ENCODE peak calls at places on chromosome 18, in four cellular contexts. J is substantia nigra, Y is spleen, R is uterus. G is an unnamed sample.

GRCh38 chr18:78540636-78541400 is 438.8 kb upstream of the SALL3 start:
- DNase-seq in Y (no peak), J (no peak), R (no peak), G (no peak)

GRCh38 chr18:63157293-63158011 is 162.1 kb downstream of the BCL2 start:
- DNase-seq in J (no peak), Y (no peak), R (no peak), G (no peak)

GRCh38 chr18:47574966-47575365 is 323.5 kb upstream of the SKOR2 start:
- DNase-seq in J (no peak), Y (no peak), R (no peak), G (no peak)

GRCh38 chr18:45677408-45677807 is 46.6 kb upstream of the SLC14A1 start:
- DNase-seq in Y (no peak), R (no peak), J (no peak), G (no peak)

GRCh38 chr18:35938562-35938961 is 33.9 kb upstream of the RMP24 start:
- DNase-seq in R (no peak), J (no peak), Y (no peak), G (no peak)

GRCh38 chr18:70431203-70431624 is 142.4 kb downstream of the SOCS6 start:
- DNase-seq in Y (no peak), R (no peak), J (no peak), G (no peak)

GRCh38 chr18:58580078-58580477 is 48.8 kb downstream of the ALPK2 start:
- DNase-seq in J (no peak), Y (no peak), R (no peak), G (no peak)

GRCh38 chr18:37274988-37275590 is 290.5 kb downstream of the CELF4 start:
- DNase-seq in Y (no peak), R (no peak), J (no peak), G (no peak)

GRCh38 chr18:28808373-28808772 is 631.4 kb upstream of the CDH2 start:
- DNase-seq in R (no peak), J (no peak), Y (no peak), G (no peak)

GRCh38 chr18:54392621-54393023 is 34.9 kb downstream of the C18orf54 start:
- DNase-seq in J (no peak), R (no peak), Y (no peak), G (peak; percentile 14)

GRCh38 chr18:21433436-21433835 is 167.1 kb downstream of the ESCO1 start:
- DNase-seq in R (no peak), J (no peak), Y (no peak), G (peak; percentile 76)

GRCh38 chr18:3319399-3319798 is 57.5 kb downstream of the MYL12B start:
- DNase-seq in J (no peak), Y (no peak), R (no peak), G (no peak)

DNA sequence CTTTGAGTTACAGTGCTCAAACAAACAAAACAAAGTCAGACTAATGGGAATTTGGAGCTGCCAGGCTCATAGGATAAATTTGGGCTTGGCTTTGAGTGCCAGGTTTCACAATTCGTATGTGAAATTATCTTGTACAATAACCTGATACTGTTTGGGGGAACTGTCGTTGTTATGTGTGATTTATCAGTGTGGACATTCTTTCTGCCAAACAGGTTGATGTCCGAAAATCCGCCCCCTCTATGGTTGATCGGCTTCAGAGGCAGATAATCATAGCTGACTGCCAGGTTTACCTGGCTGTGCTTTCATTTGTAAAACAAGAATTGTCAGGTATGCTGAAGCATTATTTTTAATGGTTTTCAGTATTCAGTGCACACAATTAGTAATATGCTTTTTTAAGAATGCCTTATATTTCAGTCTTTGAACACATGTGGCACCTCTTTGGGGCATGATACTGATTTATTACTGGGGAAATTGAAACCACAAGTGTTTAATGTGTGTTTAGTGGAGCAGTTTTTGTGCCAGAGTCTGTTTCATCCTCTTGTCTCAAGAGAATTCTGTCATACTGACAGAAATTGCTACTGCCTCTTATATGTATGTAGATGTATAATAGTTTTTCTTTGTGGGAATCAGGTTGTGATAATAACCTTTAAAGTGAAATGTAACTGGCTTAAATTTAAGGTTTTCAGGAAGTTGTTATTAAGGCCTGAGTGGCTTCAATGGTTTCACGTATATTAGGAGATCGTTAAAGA is 54.6 kb downstream of the TTC39C start:
- DNase-seq in R (no peak), Y (no peak), J (no peak), G (no peak)
- H3K27ac ChIP-seq in R (no peak overlapping the region), Y (no peak overlapping the region), J (no peak overlapping the region), G (no peak overlapping the region)

GRCh38 chr18:11119550-11119949 is 29.8 kb downstream of the PIEZO2 start:
- DNase-seq in Y (no peak), J (no peak), R (no peak), G (no peak)
- H3K27ac ChIP-seq in Y (no peak overlapping the region), J (peak overlapping the region; percentile 67), R (no peak overlapping the region), G (no peak overlapping the region)

DNA sequence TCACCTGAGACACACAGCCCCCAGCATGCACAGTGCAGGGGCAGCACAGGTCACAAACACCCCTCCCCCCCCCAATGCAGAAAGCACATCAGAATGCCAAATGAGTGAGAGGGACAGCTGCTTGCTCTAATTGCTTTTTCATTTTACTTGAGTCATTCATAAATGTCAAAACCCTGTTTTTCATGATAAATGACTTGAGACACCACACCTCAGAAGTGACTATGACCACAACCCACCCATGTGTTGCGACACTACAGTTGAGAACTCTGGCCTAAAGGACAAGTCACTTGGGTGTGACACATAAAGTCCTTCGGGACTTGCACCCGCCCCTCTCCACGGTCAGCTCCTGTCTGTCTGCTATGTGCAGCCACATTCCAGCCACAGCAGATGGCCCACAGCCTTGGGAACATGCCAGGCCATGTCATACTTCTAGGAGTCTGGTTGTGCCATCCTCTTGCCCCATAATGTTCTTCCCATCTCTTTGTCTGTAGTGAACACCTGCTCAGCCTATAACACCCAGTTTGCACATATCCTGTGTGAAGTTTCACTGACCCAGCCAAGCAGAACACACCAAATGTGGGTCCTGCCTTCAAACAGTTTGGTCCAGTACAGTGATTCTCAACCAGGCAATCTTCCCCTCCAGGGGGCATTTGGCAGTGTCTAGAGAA is 30.2 kb upstream of the RIOK3 start:
- DNase-seq in Y (peak; percentile 83), R (no peak), J (no peak), G (peak; percentile 77)
- H3K27ac ChIP-seq in Y (no peak overlapping the region), R (no peak overlapping the region), J (no peak overlapping the region), G (peak overlapping the region; percentile 58)

DNA sequence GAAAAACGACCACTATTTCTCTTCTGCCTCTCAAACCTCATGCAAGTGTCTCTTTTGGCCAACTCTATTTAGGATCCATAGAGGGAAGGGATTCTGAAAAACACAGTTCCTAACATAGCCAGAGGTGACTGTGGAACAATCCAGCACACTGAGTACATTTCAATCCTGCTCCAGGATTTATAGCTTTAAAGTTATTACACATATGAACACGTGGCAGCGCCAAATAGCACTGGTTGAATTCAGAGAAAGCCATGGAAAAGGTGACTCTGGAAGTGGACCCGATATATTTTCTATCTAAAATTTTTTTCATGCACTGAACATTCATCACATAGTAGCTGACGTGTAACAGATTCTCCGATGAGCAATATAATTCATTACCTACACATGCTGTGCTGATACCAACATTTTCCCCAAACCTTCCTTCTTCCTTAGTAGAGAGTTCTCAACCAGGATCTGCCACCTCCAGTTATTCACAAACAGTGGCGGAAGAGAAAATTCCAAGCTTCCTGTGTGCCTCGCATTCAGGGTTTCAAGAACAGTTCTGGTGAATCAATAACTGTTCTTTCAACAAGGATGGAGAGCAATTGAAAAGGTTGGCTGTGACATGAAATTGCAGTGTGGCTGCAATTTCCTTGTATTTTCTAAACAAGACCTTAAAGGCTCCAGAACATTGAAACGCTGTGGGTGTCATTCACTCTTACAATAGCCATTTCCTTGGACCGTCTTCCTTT is 25.7 kb upstream of the TTR start:
- DNase-seq in Y (no peak), J (no peak), R (no peak), G (no peak)
- H3K27ac ChIP-seq in Y (no peak overlapping the region), J (no peak overlapping the region), R (no peak overlapping the region), G (no peak overlapping the region)

DNA sequence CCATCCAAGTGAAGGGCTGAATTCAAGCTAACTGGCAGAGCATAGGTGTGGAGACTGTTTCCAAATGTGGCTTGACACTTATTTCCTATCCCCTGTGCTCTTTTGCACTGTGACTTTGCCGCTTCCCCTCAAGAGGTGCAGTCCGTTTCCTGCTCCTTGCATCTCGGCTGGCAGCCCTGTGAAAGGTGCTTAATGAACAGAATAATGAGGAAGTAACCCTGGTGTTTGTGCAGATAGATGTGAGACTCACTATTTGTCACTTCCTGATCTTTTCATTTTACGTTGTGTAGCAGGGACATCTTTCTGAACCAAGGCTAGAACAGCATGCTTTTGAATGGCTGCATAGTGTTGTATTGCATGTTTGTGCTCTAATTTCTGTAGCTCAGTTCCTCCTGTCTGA is 60.8 kb downstream of the CEP192 start:
- DNase-seq in R (no peak), J (no peak), Y (peak; percentile 83), G (no peak)
- H3K27ac ChIP-seq in R (no peak overlapping the region), J (no peak overlapping the region), Y (no peak overlapping the region), G (peak overlapping the region; percentile 24)

DNA sequence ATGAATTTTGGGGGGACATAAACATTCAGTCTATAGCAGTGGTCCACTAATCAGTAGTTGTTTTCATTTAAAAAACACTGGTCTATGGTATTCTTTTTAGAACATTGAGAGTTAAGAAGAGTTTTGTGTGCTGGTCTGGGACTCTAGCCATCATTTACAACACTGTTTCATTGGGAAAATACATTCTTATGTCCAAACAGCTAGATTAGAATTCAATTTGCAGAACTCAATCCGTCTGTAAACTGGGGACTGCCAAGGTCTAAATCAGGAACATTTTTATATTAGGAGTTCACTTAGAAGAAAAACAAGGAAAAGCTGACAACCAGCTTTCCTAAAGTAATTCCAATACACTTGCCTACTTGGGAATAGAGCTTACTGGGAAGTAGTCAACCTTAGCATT is 91.5 kb upstream of the RNF152 start:
- DNase-seq in J (no peak), R (no peak), Y (no peak), G (no peak)
- H3K27ac ChIP-seq in J (no peak overlapping the region), R (peak overlapping the region; percentile 31), Y (no peak overlapping the region), G (no peak overlapping the region)

G was measured in epithelial cell of prostate.